ENCODE peak calls at places on chromosomes 1 and 21, in six cellular contexts. One of them, this sample, is unnamed.

GRCh38 chr1:8712413-8713229 is 104.8 kb downstream of the RERE start:
- DNase-seq in H9: no peak
- DNase-seq in mesendoderm: peak; percentile 79
- DNase-seq in IMR-90: peak; percentile 96
- DNase-seq in neuronal stem cell: no peak
- DNase-seq in H1: no peak
- DNase-seq in this sample: no peak

GRCh38 chr21:21730524-21730923 is 732.3 kb downstream of the NCAM2 start:
- DNase-seq in H9: no peak
- DNase-seq in mesendoderm: no peak
- DNase-seq in IMR-90: peak; percentile 32
- DNase-seq in neuronal stem cell: no peak
- DNase-seq in H1: no peak
- DNase-seq in this sample: no peak

GRCh38 chr1:64235910-64236309 is 32.5 kb downstream of the UBE2U start:
- DNase-seq in H9: no peak
- DNase-seq in mesendoderm: no peak
- DNase-seq in IMR-90: no peak
- DNase-seq in neuronal stem cell: no peak
- DNase-seq in H1: no peak
- DNase-seq in this sample: no peak

GRCh38 chr1:238340989-238341388 is 450.3 kb upstream of the ZP4 start:
- DNase-seq in H9: no peak
- DNase-seq in mesendoderm: no peak
- DNase-seq in IMR-90: no peak
- DNase-seq in neuronal stem cell: no peak
- DNase-seq in H1: no peak
- DNase-seq in this sample: no peak

GRCh38 chr21:42057861-42058437 is 13.2 kb upstream of the UMODL1 start:
- DNase-seq in H9: no peak
- DNase-seq in mesendoderm: no peak
- DNase-seq in IMR-90: no peak
- DNase-seq in neuronal stem cell: no peak
- DNase-seq in H1: no peak
- DNase-seq in this sample: no peak

GRCh38 chr1:31577515-31578191 is 1.3 kb downstream of the TINAGL1 start:
- DNase-seq in H9: no peak
- DNase-seq in mesendoderm: peak; percentile 80
- DNase-seq in IMR-90: peak; percentile 52
- DNase-seq in neuronal stem cell: no peak
- DNase-seq in H1: no peak
- DNase-seq in this sample: peak; percentile 90

GRCh38 chr1:227541796-227542152 is 21.6 kb upstream of the ZNF678 start:
- DNase-seq in H9: peak; percentile 50
- DNase-seq in mesendoderm: peak; percentile 26
- DNase-seq in IMR-90: no peak
- DNase-seq in neuronal stem cell: peak; percentile 3
- DNase-seq in H1: no peak
- DNase-seq in this sample: peak; percentile 19

GRCh38 chr1:182611787-182612186 is 7.6 kb upstream of the RGS16 start:
- DNase-seq in H9: peak; percentile 71
- DNase-seq in mesendoderm: peak; percentile 52
- DNase-seq in IMR-90: no peak
- DNase-seq in neuronal stem cell: peak; percentile 50
- DNase-seq in H1: no peak
- DNase-seq in this sample: no peak

GRCh38 chr1:29709711-29710169 is 473.4 kb downstream of the PTPRU start:
- DNase-seq in H9: no peak
- DNase-seq in mesendoderm: no peak
- DNase-seq in IMR-90: peak; percentile 79
- DNase-seq in neuronal stem cell: no peak
- DNase-seq in H1: no peak
- DNase-seq in this sample: no peak

GRCh38 chr1:116374340-116375164 is 1.5 kb downstream of the ATP1A1 start:
- DNase-seq in H9: peak; percentile 33
- DNase-seq in mesendoderm: peak; percentile 31
- DNase-seq in IMR-90: no peak
- DNase-seq in neuronal stem cell: no peak
- DNase-seq in H1: no peak
- DNase-seq in this sample: no peak

GRCh38 chr1:203906932-203907331 is 45.5 kb downstream of the SNRPE start:
- DNase-seq in H9: no peak
- DNase-seq in mesendoderm: peak; percentile 37
- DNase-seq in IMR-90: peak; percentile 93
- DNase-seq in neuronal stem cell: no peak
- DNase-seq in H1: no peak
- DNase-seq in this sample: peak; percentile 75

GRCh38 chr1:54955359-54955758 is 25.1 kb upstream of the TMEM61 start:
- DNase-seq in H9: no peak
- DNase-seq in mesendoderm: no peak
- DNase-seq in IMR-90: peak; percentile 48
- DNase-seq in neuronal stem cell: no peak
- DNase-seq in H1: no peak
- DNase-seq in this sample: no peak

GRCh38 chr1:117565745-117566455 is 39.9 kb upstream of the TENT5C start:
- DNase-seq in H9: no peak
- DNase-seq in mesendoderm: no peak
- DNase-seq in IMR-90: no peak
- DNase-seq in neuronal stem cell: no peak
- DNase-seq in H1: no peak
- DNase-seq in this sample: no peak

GRCh38 chr1:178341218-178341956 is 155.4 kb downstream of the CLEC20A start:
- DNase-seq in H9: peak; percentile 91
- DNase-seq in mesendoderm: peak; percentile 97
- DNase-seq in IMR-90: peak; percentile 80
- DNase-seq in neuronal stem cell: peak; percentile 79
- DNase-seq in H1: peak; percentile 82
- DNase-seq in this sample: peak; percentile 85
- H3K27ac ChIP-seq in H9: peak overlapping the region; percentile 48
- H3K27ac ChIP-seq in mesendoderm: peak overlapping the region; percentile 60
- H3K27ac ChIP-seq in IMR-90: peak overlapping the region; percentile 82
- H3K27ac ChIP-seq in neuronal stem cell: no peak overlapping the region
- H3K27ac ChIP-seq in H1: peak overlapping the region; percentile 55
- H3K27ac ChIP-seq in this sample: peak overlapping the region; percentile 23

GRCh38 chr1:211912844-211913432 is 82.4 kb upstream of the LPGAT1 start:
- DNase-seq in H9: no peak
- DNase-seq in mesendoderm: no peak
- DNase-seq in IMR-90: no peak
- DNase-seq in neuronal stem cell: no peak
- DNase-seq in H1: no peak
- DNase-seq in this sample: no peak
- H2AK5ac ChIP-seq in H9: no peak overlapping the region
- H2AK5ac ChIP-seq in mesendoderm: no peak overlapping the region
- H2AK5ac ChIP-seq in IMR-90: no peak overlapping the region
- H2AK5ac ChIP-seq in neuronal stem cell: no peak overlapping the region
- H2AK5ac ChIP-seq in H1: no peak overlapping the region
- H2AK5ac ChIP-seq in this sample: no peak overlapping the region

GRCh38 chr1:241591736-241592135 is 48.4 kb downstream of the CHML start:
- DNase-seq in H9: no peak
- DNase-seq in mesendoderm: no peak
- DNase-seq in IMR-90: no peak
- DNase-seq in neuronal stem cell: no peak
- DNase-seq in H1: no peak
- DNase-seq in this sample: no peak
- H3K4me2 ChIP-seq in H9: no peak overlapping the region
- H3K4me2 ChIP-seq in mesendoderm: no peak overlapping the region
- H3K4me2 ChIP-seq in IMR-90: no peak overlapping the region
- H3K4me2 ChIP-seq in neuronal stem cell: no peak overlapping the region
- H3K4me2 ChIP-seq in H1: no peak overlapping the region
- H3K4me2 ChIP-seq in this sample: peak overlapping the region; percentile 4

GRCh38 chr1:22815421-22816062 is 104.9 kb downstream of the EPHB2 start:
- DNase-seq in H9: no peak
- DNase-seq in mesendoderm: no peak
- DNase-seq in IMR-90: no peak
- DNase-seq in neuronal stem cell: no peak
- DNase-seq in H1: no peak
- DNase-seq in this sample: no peak

GRCh38 chr1:22815043-22815365 is 104.4 kb downstream of the EPHB2 start:
- DNase-seq in H9: no peak
- DNase-seq in mesendoderm: no peak
- DNase-seq in IMR-90: no peak
- DNase-seq in neuronal stem cell: no peak
- DNase-seq in H1: no peak
- DNase-seq in this sample: no peak

GRCh38 chr1:22812993-22813790 is 102.6 kb downstream of the EPHB2 start:
- DNase-seq in H9: no peak
- DNase-seq in mesendoderm: no peak
- DNase-seq in IMR-90: no peak
- DNase-seq in neuronal stem cell: no peak
- DNase-seq in H1: no peak
- DNase-seq in this sample: no peak

GRCh38 chr1:22816063-22816775 is 105.6 kb downstream of the EPHB2 start:
- DNase-seq in H9: no peak
- DNase-seq in mesendoderm: no peak
- DNase-seq in IMR-90: no peak
- DNase-seq in neuronal stem cell: no peak
- DNase-seq in H1: no peak
- DNase-seq in this sample: no peak

GRCh38 chr1:22814176-22815042 is 103.8 kb downstream of the EPHB2 start:
- DNase-seq in H9: no peak
- DNase-seq in mesendoderm: no peak
- DNase-seq in IMR-90: no peak
- DNase-seq in neuronal stem cell: no peak
- DNase-seq in H1: no peak
- DNase-seq in this sample: no peak
- H3K27ac ChIP-seq in H9: no peak overlapping the region
- H3K27ac ChIP-seq in mesendoderm: no peak overlapping the region
- H3K27ac ChIP-seq in IMR-90: no peak overlapping the region
- H3K27ac ChIP-seq in neuronal stem cell: no peak overlapping the region
- H3K27ac ChIP-seq in H1: no peak overlapping the region
- H3K27ac ChIP-seq in this sample: no peak overlapping the region

GRCh38 chr1:53543771-53544695 is 84.8 kb downstream of the DMRTB1 start:
- DNase-seq in H9: no peak
- DNase-seq in mesendoderm: no peak
- DNase-seq in IMR-90: no peak
- DNase-seq in neuronal stem cell: no peak
- DNase-seq in H1: no peak
- DNase-seq in this sample: no peak
- H2AK5ac ChIP-seq in H9: no peak overlapping the region
- H2AK5ac ChIP-seq in mesendoderm: no peak overlapping the region
- H2AK5ac ChIP-seq in IMR-90: no peak overlapping the region
- H2AK5ac ChIP-seq in neuronal stem cell: peak overlapping the region; percentile 42
- H2AK5ac ChIP-seq in H1: no peak overlapping the region
- H2AK5ac ChIP-seq in this sample: no peak overlapping the region

This sample was measured in trophoblast cell.